ENCODE peak calls at places on chromosomes 13 and 19, in ten cellular contexts. B is psoas muscle; H is natural killer cell; W is astrocyte of the cerebellum; M is AG09309; Y is CD4-positive, alpha-beta T cell; Q is transverse colon; V is GM23338; K is lower leg skin; D is AG10803. G is an unnamed sample.

GRCh38 chr19:31529121-31529520 is 179.9 kb upstream of the TSHZ3 start:
- DNase-seq in B (no peak), H (no peak), W (no peak), M (no peak), Y (no peak), Q (no peak), V (no peak), K (no peak), D (no peak), G (no peak)

GRCh38 chr13:94433055-94433947 is 46.2 kb downstream of the DCT start:
- DNase-seq in B (no peak), H (no peak), W (no peak), M (no peak), Y (no peak), Q (peak), V (peak), K (no peak), D (no peak), G (no peak)

GRCh38 chr19:46678110-46678732 is 17.2 kb upstream of the DACT3 start:
- DNase-seq in B (no peak), H (peak), W (no peak), M (no peak), Y (peak), Q (no peak), V (peak), K (no peak), D (no peak), G (peak)

GRCh38 chr13:110541526-110541920 is 20.0 kb downstream of the RAB20 start:
- DNase-seq in B (no peak), H (no peak), W (no peak), M (no peak), Y (no peak), Q (no peak), V (no peak), K (no peak), D (peak), G (no peak)

GRCh38 chr13:19910336-19911072 is 47.1 kb upstream of the ZMYM5 start:
- DNase-seq in B (no peak), H (no peak), W (no peak), M (peak), Y (no peak), Q (peak), V (no peak), K (no peak), D (peak), G (no peak)

GRCh38 chr19:13241321-13242104 is 91.3 kb downstream of the IER2 start:
- DNase-seq in B (no peak), H (no peak), W (no peak), M (no peak), Y (no peak), Q (no peak), V (peak), K (no peak), D (no peak), G (peak)

GRCh38 chr19:32971715-32972540 is at the start of the genes CEP89 and FAAP24:
- DNase-seq in B (peak), H (peak), W (peak), M (peak), Y (peak), Q (peak), V (peak), K (peak), D (peak), G (peak)

GRCh38 chr13:113724780-113725315 is 34.2 kb upstream of the TMEM255B start:
- DNase-seq in B (peak), H (peak), W (peak), M (no peak), Y (peak), Q (peak), V (peak), K (peak), D (peak), G (peak)

GRCh38 chr19:58560007-58560887 is 1.8 kb upstream of the UBE2M start:
- DNase-seq in B (no peak), H (no peak), W (no peak), M (no peak), Y (no peak), Q (no peak), V (no peak), K (no peak), D (no peak), G (no peak)

GRCh38 chr19:23762884-23763711 is 4.4 kb upstream of the ZNF681 start:
- DNase-seq in B (peak), H (peak), W (no peak), M (no peak), Y (peak), Q (peak), V (peak), K (peak), D (peak), G (peak)

GRCh38 chr19:33728141-33728540 is 68.5 kb upstream of the KCTD15 start:
- DNase-seq in B (no peak), H (no peak), W (no peak), M (no peak), Y (no peak), Q (no peak), V (no peak), K (no peak), D (no peak), G (no peak)

GRCh38 chr19:1748115-1748702 is 5.1 kb upstream of the ONECUT3 start:
- DNase-seq in B (no peak), H (no peak), W (no peak), M (no peak), Y (no peak), Q (peak), V (peak), K (no peak), D (no peak), G (no peak)

GRCh38 chr19:6061420-6062130 is 48.7 kb downstream of the RFX2 start:
- DNase-seq in B (peak), H (peak), W (no peak), M (no peak), Y (no peak), Q (peak), V (no peak), K (peak), D (no peak), G (no peak)

GRCh38 chr19:17830567-17831418 is 9.5 kb upstream of the INSL3 start:
- DNase-seq in B (peak), H (no peak), W (no peak), M (no peak), Y (peak), Q (peak), V (peak), K (no peak), D (peak), G (no peak)

GRCh38 chr13:99380402-99380801 is 73.2 kb upstream of the GPR183 start:
- DNase-seq in B (no peak), H (no peak), W (no peak), M (no peak), Y (no peak), Q (no peak), V (no peak), K (peak), D (no peak), G (no peak)

GRCh38 chr19:49599378-49600298 is 8.7 kb downstream of the PRR12 start:
- DNase-seq in B (no peak), H (no peak), W (no peak), M (no peak), Y (no peak), Q (no peak), V (no peak), K (no peak), D (no peak), G (no peak)

GRCh38 chr19:46944918-46945628 is 74.6 kb upstream of the NPAS1 start:
- DNase-seq in B (peak), H (no peak), W (no peak), M (no peak), Y (no peak), Q (peak), V (peak), K (peak), D (peak), G (no peak)

GRCh38 chr19:41872775-41873647 is 4.1 kb upstream of the CD79A start:
- DNase-seq in B (peak), H (peak), W (peak), M (no peak), Y (peak), Q (peak), V (peak), K (no peak), D (peak), G (peak)

GRCh38 chr19:16429066-16429758 is 42.6 kb downstream of the EPS15L1 start:
- DNase-seq in B (peak), H (no peak), W (no peak), M (no peak), Y (no peak), Q (no peak), V (no peak), K (peak), D (no peak), G (no peak)

GRCh38 chr19:39941615-39942507 is 7.4 kb upstream of the FCGBP start:
- DNase-seq in B (no peak), H (peak), W (peak), M (no peak), Y (peak), Q (peak), V (no peak), K (peak), D (no peak), G (peak)

GRCh38 chr13:51231456-51231855 is 9.3 kb downstream of the FAM124A start:
- DNase-seq in B (no peak), H (no peak), W (no peak), M (no peak), Y (no peak), Q (no peak), V (no peak), K (no peak), D (no peak), G (no peak)

GRCh38 chr13:78022164-78022877 is 103.7 kb upstream of the EDNRB start:
- DNase-seq in B (no peak), H (peak), W (peak), M (no peak), Y (peak), Q (peak), V (no peak), K (peak), D (peak), G (peak)

GRCh38 chr13:52428295-52428694 is 22.1 kb downstream of the VPS36 start:
- DNase-seq in B (no peak), H (no peak), W (peak), M (no peak), Y (no peak), Q (no peak), V (no peak), K (no peak), D (no peak), G (no peak)

GRCh38 chr13:94559201-94559795 is 36.7 kb downstream of the TGDS start:
- DNase-seq in B (no peak), H (no peak), W (no peak), M (no peak), Y (no peak), Q (no peak), V (no peak), K (no peak), D (no peak), G (no peak)

GRCh38 chr13:97753942-97754670 is 199.4 kb upstream of the IPO5 start:
- DNase-seq in B (no peak), H (no peak), W (no peak), M (no peak), Y (no peak), Q (no peak), V (peak), K (no peak), D (no peak), G (no peak)
- TF ChIP-seq CTCF in B (no peak), H (no peak), W (no peak), M (no peak), Y (no peak), Q (no peak), V (peak), K (no peak), D (no peak), G (no peak)

GRCh38 chr13:85816413-85816812 is 17.2 kb upstream of the SLITRK6 start:
- DNase-seq in B (no peak), H (no peak), W (no peak), M (no peak), Y (no peak), Q (no peak), V (no peak), K (no peak), D (no peak), G (no peak)
- TF ChIP-seq CTCF in B (no peak), H (no peak), W (no peak), M (no peak), Y (no peak), Q (no peak), V (no peak), K (no peak), D (no peak), G (no peak)

GRCh38 chr13:22960827-22961226 is 220.0 kb upstream of the SGCG start:
- DNase-seq in B (no peak), H (no peak), W (no peak), M (no peak), Y (no peak), Q (no peak), V (no peak), K (no peak), D (no peak), G (no peak)
- TF ChIP-seq CTCF in B (no peak), H (no peak), W (no peak), M (no peak), Y (no peak), Q (no peak), V (no peak), K (no peak), D (no peak), G (no peak)

DNA sequence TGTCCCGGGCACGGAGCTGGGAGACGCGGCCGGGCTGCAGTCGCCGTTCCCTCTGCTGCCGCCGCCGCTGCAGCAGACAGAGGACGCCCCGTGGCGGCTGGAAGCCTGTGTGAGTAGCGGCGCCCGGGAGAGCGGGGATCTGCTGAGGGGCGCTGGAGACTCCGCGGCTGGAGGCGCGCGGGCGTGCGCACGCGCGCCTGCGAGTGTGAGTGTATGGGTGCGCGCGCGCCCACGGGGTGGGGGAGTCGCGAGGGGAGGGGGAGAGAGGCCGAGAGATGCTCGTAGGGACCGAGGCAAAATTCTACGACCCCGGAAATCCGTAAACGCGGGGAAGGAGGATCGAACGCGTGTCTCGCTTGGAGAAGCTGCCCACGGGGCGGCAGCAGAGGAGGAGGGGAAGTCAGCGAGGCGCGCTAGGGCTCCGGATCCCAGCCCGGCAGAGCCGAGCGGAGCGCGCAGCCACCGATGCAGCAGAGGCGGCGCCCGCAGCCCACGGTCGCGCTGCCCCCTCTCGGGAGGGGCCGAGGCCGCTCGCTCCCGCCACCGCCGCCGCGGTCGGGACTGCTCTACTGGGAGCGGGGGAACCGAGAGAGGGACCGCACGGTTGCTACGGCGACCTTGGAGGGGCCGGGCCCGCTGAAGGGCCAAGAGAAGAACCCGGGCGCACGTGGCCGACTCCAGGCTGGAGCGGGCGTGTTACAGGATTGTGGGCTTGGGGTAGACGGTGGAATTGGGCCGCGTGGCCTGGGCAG is at the start of gene ENOX1:
- DNase-seq in B (peak), H (no peak), W (no peak), M (no peak), Y (no peak), Q (peak), V (peak), K (no peak), D (peak), G (peak)
- TF ChIP-seq CTCF in B (peak), H (no peak), W (no peak), M (peak), Y (no peak), Q (no peak), V (peak), K (no peak), D (no peak), G (no peak)

DNA sequence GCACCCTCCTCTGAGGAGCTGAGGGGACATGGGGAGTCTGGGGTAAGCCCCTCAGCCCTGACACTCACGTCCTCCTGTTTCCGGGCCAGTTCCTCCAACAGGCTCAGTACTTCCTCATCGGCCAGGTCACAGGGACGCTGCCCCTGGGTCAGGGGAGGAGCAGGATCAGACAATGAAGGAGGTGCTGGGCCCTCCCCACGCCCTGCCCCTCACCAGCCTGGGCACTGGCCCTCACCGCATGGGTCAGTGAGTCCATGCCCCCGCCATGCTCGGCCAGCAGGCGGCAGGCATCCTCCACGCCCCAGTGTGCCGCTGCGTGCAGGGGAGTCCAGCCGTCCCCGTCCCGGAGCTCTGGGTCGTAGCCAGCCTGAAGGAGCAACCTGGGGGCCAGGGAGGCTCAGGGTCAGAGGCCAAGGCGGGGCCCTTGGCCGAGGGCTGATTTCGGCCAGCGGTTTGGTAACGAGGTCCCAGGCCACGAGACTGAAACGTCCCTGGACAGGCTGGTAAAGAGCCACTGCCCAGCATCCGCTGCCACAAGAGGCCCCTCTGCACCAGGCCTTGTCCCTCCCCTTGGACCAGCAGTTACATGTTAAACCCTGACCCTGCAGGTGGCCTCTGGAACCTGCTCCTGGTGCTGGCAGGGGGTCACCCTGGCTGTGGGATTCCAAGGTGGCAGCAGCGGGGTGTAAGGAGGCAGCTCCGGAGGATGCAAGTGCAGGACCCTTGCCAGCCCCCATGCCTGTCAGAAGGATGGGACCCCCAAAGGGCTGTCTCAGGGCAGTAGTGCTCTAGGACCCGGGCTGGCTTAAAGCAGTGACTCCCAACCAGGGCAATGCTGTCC is 18.5 kb downstream of the PPP1R12C start:
- DNase-seq in B (no peak), H (no peak), W (no peak), M (no peak), Y (no peak), Q (no peak), V (no peak), K (no peak), D (no peak), G (no peak)
- TF ChIP-seq CTCF in B (no peak), H (no peak), W (no peak), M (no peak), Y (no peak), Q (no peak), V (peak), K (no peak), D (no peak), G (no peak)

DNA sequence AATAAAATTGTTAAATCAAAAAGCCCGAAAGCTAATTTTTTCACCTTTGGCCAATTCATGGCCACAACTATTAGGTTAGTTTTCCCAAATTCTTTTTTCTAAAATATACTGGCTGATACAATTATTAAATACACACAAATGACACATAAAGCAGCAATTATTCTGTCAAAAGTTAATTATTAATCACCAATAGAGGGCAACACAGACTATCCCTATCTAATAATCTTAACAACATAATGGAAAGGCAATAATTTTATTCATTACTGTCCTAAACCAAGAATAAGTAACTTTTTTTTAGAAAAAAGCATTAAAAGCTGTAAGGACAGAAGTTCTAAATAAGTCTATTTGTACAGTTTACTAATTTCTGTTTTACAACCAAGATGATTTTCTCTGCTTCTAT is 51.7 kb downstream of the KATNAL1 start:
- DNase-seq in B (no peak), H (no peak), W (no peak), M (no peak), Y (no peak), Q (no peak), V (no peak), K (no peak), D (no peak), G (no peak)
- TF ChIP-seq CTCF in B (peak), H (no peak), W (no peak), M (no peak), Y (peak), Q (no peak), V (no peak), K (no peak), D (peak), G (no peak)

GRCh38 chr19:44891016-44891882 is at the start of gene TOMM40:
- DNase-seq in B (peak), H (no peak), W (no peak), M (no peak), Y (no peak), Q (peak), V (peak), K (no peak), D (no peak), G (peak)
- TF ChIP-seq CTCF in B (peak), H (no peak), W (peak), M (no peak), Y (no peak), Q (no peak), V (no peak), K (no peak), D (no peak), G (no peak)

DNA sequence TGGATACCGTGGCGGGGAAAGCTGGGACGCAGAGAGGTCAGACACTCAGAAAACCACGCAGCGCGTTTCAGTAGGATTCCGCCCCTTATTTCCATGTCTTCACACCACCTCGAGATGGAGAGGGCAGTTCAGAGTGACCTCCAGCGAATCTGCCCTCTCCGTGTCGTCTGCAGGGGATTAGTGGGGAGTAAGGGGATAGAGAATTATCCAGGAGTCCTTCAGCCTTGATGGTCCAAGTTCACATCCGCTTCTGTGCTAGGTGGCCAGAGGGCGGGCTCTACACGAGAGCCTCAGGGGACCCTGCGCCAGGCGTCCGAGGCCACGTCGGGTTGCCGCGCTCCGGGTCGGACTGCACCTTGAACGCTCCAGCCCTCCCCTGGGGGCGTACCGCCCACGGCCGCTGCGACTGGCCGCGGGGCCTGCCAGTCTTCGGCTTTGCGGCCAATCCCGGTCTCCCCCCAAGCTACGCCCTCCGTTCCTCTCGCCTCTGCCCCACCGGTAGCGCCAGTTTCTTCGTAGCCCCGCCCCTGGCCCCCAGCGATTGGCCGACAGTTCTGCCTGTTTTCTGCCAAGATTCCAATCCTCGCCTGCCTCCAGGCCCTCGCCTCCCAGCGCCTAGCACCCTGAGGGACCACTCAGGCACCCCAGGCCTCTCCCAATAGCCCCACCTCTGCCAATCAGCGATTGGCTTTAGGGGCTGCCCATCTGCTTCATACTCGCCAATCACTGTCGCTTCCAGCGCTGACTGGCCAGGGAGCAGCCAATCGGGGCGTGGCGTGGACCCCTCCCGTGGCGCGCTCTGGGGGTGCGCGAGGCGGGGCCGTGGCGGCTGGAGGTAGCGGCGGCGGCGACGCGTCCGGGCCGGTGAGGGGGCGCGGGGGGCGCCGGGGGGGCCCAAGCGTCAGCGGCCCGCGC is at the start of gene SLC25A42:
- DNase-seq in B (peak), H (peak), W (peak), M (peak), Y (peak), Q (peak), V (peak), K (peak), D (peak), G (peak)
- TF ChIP-seq CTCF in B (no peak), H (no peak), W (no peak), M (no peak), Y (no peak), Q (no peak), V (peak), K (no peak), D (no peak), G (no peak)

GRCh38 chr19:7078007-7078406 is 8.5 kb downstream of the ZNF557 start:
- DNase-seq in B (no peak), H (no peak), W (no peak), M (no peak), Y (no peak), Q (no peak), V (peak), K (no peak), D (peak), G (no peak)
- TF ChIP-seq CTCF in B (no peak), H (no peak), W (no peak), M (no peak), Y (no peak), Q (no peak), V (no peak), K (no peak), D (no peak), G (no peak)

G was measured in activated B cell treated with CpG ODN at 0.5 μM for 24 hours.